ENCODE peak calls at places on chromosomes 3 and 15, in four cellular contexts. H is NT2/D1, T is GM23248, N is A673. S is an unnamed sample. For H3K4me1 and H3K27me3, the result is how much of the 10 kb centered on the place peaks cover.

GRCh38 chr3:184110316-184110725 is 13.5 kb downstream of the HTR3E start:
- DNase-seq in H (no peak), T (peak), N (no peak), S (no peak)

GRCh38 chr15:55873024-55873745 is 120.2 kb downstream of the NEDD4 start:
- DNase-seq in H (no peak), T (no peak), N (no peak), S (no peak)

GRCh38 chr3:12734960-12735359 is 24.1 kb downstream of the TMEM40 start:
- DNase-seq in H (no peak), T (no peak), N (no peak), S (no peak)

GRCh38 chr15:61195116-61196002 is 33.7 kb downstream of the RORA start:
- DNase-seq in H (no peak), T (peak), N (peak), S (peak)

GRCh38 chr15:67720556-67721175 is 104.6 kb upstream of the SKOR1 start:
- DNase-seq in H (no peak), T (no peak), N (peak), S (no peak)

GRCh38 chr15:55897560-55898336 is 95.7 kb downstream of the NEDD4 start:
- DNase-seq in H (peak), T (peak), N (peak), S (peak)

GRCh38 chr15:64651573-64652260 is 123.7 kb downstream of the RBPMS2 start:
- DNase-seq in H (peak), T (no peak), N (no peak), S (no peak)

GRCh38 chr3:119679874-119680273 is 2.7 kb upstream of the COX17 start:
- DNase-seq in H (no peak), T (no peak), N (no peak), S (no peak)

GRCh38 chr3:42685891-42686820 is 819 bp downstream of the KLHL40 start:
- DNase-seq in H (no peak), T (no peak), N (no peak), S (no peak)

GRCh38 chr3:13474776-13475303 is 5.3 kb upstream of the HDAC11 start:
- DNase-seq in H (no peak), T (no peak), N (no peak), S (no peak)

GRCh38 chr3:176914764-176915163 is 282.5 kb downstream of the TBL1XR1 start:
- DNase-seq in H (no peak), T (no peak), N (no peak), S (no peak)

GRCh38 chr15:39583586-39584265 is 2.8 kb downstream of the THBS1 start:
- DNase-seq in H (no peak), T (peak), N (peak), S (peak)

DNA sequence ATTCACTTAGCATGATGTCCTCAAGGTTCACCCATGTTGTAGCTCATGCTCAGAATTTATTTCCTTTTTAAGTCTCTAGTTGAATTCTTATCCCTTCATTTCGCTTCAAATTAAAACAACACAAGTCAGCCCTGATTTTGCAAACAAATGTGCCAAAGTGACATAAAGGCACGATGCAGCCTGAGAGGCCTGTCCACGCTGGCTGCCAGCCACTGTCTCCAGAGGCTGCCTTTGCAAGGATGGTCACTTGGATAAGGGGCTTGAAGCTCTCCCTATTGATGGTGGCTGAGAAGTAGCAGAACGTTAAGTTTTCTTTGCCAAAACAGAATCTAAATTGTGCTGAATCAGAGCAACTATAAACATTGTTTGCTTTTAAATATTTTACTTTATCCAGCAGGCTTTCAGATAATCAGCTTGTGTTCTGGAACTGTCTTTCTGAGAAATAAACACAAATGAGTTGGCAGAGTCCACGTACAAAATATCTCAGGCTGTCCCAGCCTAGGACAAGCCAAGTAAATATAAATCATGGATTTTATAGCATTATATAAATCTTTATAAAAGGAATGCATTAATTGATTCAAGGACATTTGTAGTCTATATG is 23.8 kb upstream of the CNBP start:
- DNase-seq in H (no peak), T (no peak), N (no peak), S (no peak)
- H3K4me1 ChIP-seq in H (under half), T (under half), N (under half), S (under half)

GRCh38 chr3:180175572-180175971 is 138.8 kb upstream of the PEX5L start:
- DNase-seq in H (no peak), T (no peak), N (no peak), S (no peak)
- H3K4me3 ChIP-seq in H (no peak), T (no peak), N (no peak), S (no peak)

GRCh38 chr3:128488636-128488994 is 4.4 kb downstream of the GATA2 start:
- DNase-seq in H (no peak), T (peak), N (peak), S (peak)
- H3K27me3 ChIP-seq in H (half or more), T (under half), N (under half), S (under half)

DNA sequence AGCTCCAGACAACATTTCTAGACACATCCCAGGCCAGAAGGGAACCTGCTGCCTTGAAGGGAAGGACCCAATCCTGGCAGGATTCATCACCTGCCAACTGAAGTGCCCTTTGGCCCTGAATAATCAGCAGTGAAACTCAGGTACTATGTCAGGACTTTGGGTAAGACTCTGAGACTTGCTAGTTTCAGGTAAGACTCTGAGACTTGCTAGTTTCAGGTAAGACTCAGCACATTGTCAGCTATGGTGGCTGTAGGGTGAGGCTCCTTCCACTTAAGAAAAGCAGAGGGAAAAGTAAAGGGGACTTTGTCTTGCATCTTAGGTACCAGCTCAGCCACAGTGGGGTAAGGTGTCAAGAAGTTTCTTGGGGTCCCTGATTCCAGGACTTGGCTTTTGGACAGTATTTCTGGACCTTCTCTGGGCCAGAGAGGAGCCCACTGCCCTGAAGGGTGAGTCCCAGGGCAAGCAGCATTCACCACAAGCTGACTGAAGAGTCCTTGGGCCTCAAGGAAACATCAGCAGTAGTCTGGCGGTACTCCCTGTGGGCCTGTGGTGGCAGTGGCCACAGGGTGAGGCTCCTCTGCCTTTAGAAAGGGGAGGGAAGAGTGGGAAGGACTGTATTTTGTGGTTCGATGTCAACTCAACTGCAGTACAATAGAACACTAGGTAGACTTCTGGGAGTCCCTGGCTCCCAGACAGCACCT is 13.7 kb upstream of the COL8A1 start:
- DNase-seq in H (no peak), T (no peak), N (no peak), S (no peak)
- H3K4me1 ChIP-seq in H (under half), T (under half), N (under half), S (under half)

GRCh38 chr3:63631670-63632069 is 20.8 kb upstream of the SNTN start:
- DNase-seq in H (no peak), T (no peak), N (no peak), S (no peak)
- H3K4me3 ChIP-seq in H (no peak), T (no peak), N (no peak), S (no peak)

S was measured in BE2C.